ENCODE peak calls at places on chromosomes 1 and 21, in six cellular contexts. J, Y, U, I, G and Z are unnamed samples.
A peak's percentile ranks its signal among the peaks of the same experiment; 100 is the strongest.

GRCh38 chr21:33064623-33064996 is 5.3 kb upstream of the OLIG1 start:
- DNase-seq in J (no peak), Y (no peak), U (no peak), I (no peak), G (no peak), Z (no peak)

GRCh38 chr1:40840526-40841323 is 21.4 kb downstream of the CITED4 start:
- DNase-seq in J (no peak), Y (no peak), U (no peak), I (no peak), G (no peak), Z (no peak)

GRCh38 chr1:156661932-156662587 is 15.1 kb downstream of the NES start:
- DNase-seq in J (peak; percentile 67), Y (no peak), U (peak; percentile 53), I (no peak), G (no peak), Z (no peak)

GRCh38 chr1:62588000-62588399 is 9.3 kb upstream of the ANGPTL3 start:
- DNase-seq in J (peak; percentile 56), Y (no peak), U (no peak), I (no peak), G (no peak), Z (no peak)

GRCh38 chr1:145740269-145740668 is 21.0 kb downstream of the CD160 start:
- DNase-seq in J (peak; percentile 93), Y (no peak), U (peak; percentile 11), I (no peak), G (no peak), Z (peak; percentile 54)

GRCh38 chr1:61052393-61053280 is 29.7 kb upstream of the NFIA start:
- DNase-seq in J (no peak), Y (no peak), U (no peak), I (no peak), G (no peak), Z (no peak)

GRCh38 chr1:223712184-223712855 is at the start of gene CAPN2:
- DNase-seq in J (peak; percentile 85), Y (peak; percentile 88), U (peak; percentile 77), I (peak; percentile 89), G (peak; percentile 80), Z (no peak)

GRCh38 chr1:44798481-44799365 is 1.5 kb upstream of the PLK3 start:
- DNase-seq in J (no peak), Y (no peak), U (no peak), I (peak; percentile 58), G (no peak), Z (no peak)

GRCh38 chr1:144101397-144102050 is 129.7 kb upstream of the FAM72C start:
- DNase-seq in J (no peak), Y (no peak), U (peak; percentile 10), I (peak; percentile 66), G (no peak), Z (no peak)